ENCODE peak calls at places on chromosomes 5 and 9, in four cellular contexts. B is brain microvascular endothelial cell; I is CD8-positive, alpha-beta T cell; J is Peyer's patch. Q is an unnamed sample.

GRCh38 chr9:78606011-78606410 is 309.1 kb downstream of the PSAT1 start:
- DNase-seq in B (no peak), I (no peak), J (no peak), Q (no peak)

GRCh38 chr5:150121448-150122157 is 34.0 kb downstream of the PDGFRB start:
- DNase-seq in B (no peak), I (no peak), J (peak; percentile 39), Q (no peak)

GRCh38 chr9:13284011-13284410 is 4.5 kb upstream of the MPDZ start:
- DNase-seq in B (no peak), I (no peak), J (no peak), Q (no peak)

GRCh38 chr5:133227897-133228296 is 176.1 kb downstream of the HSPA4 start:
- DNase-seq in B (no peak), I (no peak), J (no peak), Q (no peak)

GRCh38 chr5:144831650-144832049 is 661.0 kb downstream of the KCTD16 start:
- DNase-seq in B (no peak), I (no peak), J (no peak), Q (no peak)

GRCh38 chr5:12114075-12114474 is 209.8 kb upstream of the CTNND2 start:
- DNase-seq in B (no peak), I (no peak), J (no peak), Q (no peak)

GRCh38 chr9:19379697-19380046 is 364 bp downstream of the RPS6 start:
- DNase-seq in B (peak; percentile 9), I (no peak), J (peak; percentile 64), Q (no peak)

GRCh38 chr9:115691686-115692085 is 461.9 kb upstream of the PAPPA start:
- DNase-seq in B (no peak), I (no peak), J (no peak), Q (no peak)

GRCh38 chr5:41763096-41763495 is 107.1 kb downstream of the OXCT1 start:
- DNase-seq in B (peak; percentile 17), I (no peak), J (no peak), Q (no peak)

GRCh38 chr9:13083973-13084528 is 195.4 kb downstream of the MPDZ start:
- DNase-seq in B (peak; percentile 10), I (no peak), J (no peak), Q (peak; percentile 46)

GRCh38 chr9:111890254-111890791 is 6.3 kb upstream of the UGCG start:
- DNase-seq in B (no peak), I (no peak), J (peak; percentile 68), Q (no peak)
- H3K27ac ChIP-seq in B (no peak overlapping the region), I (no peak overlapping the region), J (no peak overlapping the region), Q (no peak overlapping the region)

GRCh38 chr5:140632366-140633080 is 452 bp downstream of the CD14 start:
- DNase-seq in B (peak; percentile 63), I (peak; percentile 20), J (peak; percentile 73), Q (no peak)

GRCh38 chr5:140634103-140634502 is 1.1 kb upstream of the CD14 start:
- DNase-seq in B (no peak), I (no peak), J (no peak), Q (no peak)

GRCh38 chr5:140631063-140631462 is 1.9 kb downstream of the CD14 start:
- DNase-seq in B (no peak), I (no peak), J (no peak), Q (no peak)

GRCh38 chr5:140631831-140632365 is 1.1 kb downstream of the CD14 start:
- DNase-seq in B (no peak), I (peak; percentile 7), J (peak; percentile 65), Q (no peak)

DNA sequence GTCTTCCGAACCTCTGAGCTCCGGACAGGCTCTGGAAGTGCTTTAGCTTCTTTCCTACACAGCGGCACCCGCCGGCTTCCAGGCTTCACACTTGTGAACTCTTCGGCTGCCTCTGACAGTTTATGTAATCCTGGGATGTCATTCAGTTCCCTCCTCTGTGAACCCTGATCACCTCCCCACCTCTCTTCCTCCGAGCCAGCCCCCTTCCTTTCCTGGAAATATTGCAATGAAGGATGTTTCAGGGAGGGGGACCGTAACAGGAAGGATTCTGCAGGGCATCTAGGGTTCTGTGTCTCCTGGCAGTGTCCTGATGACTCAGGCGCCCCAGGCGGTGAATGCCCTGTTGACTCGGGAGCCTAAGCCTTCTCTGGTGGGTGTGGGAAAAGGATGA is at the start of gene CD14:
- DNase-seq in B (peak; percentile 48), I (no peak), J (peak; percentile 77), Q (no peak)
- H3K27ac ChIP-seq in B (no peak within 1 kb of the TSS), I (peak within 1 kb of the TSS; percentile 48), J (peak within 1 kb of the TSS; percentile 74), Q (no peak within 1 kb of the TSS)

GRCh38 chr5:81829242-81829641 is 78.3 kb upstream of the SSBP2 start:
- DNase-seq in B (no peak), I (no peak), J (peak; percentile 49), Q (no peak)
- H3K27ac ChIP-seq in B (no peak overlapping the region), I (no peak overlapping the region), J (no peak overlapping the region), Q (no peak overlapping the region)

DNA sequence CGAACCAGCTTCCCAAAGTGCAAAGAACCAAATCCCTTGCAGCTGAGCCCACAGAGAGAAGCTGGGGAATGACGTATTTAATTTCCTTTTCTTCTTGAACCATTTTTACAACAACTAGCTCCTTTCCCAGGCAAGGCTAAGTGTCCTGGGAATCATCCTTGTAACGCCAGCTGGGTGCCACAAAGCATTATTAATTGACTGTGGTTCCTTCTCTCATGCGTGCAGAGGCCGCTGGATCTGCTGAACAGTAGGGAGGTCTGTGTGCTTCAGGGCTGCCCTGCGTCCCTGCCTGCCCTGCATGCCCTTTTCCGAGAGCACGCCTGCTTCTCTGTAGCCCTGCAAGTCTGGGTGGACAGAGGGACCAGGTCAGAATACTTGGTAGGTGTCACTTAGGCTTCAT is 124.1 kb upstream of the OTULINL start:
- DNase-seq in B (no peak), I (no peak), J (no peak), Q (no peak)
- H3K27ac ChIP-seq in B (no peak overlapping the region), I (no peak overlapping the region), J (no peak overlapping the region), Q (no peak overlapping the region)

GRCh38 chr9:137435980-137436760 is 5.0 kb downstream of the ENTPD8 start:
- DNase-seq in B (peak; percentile 84), I (no peak), J (peak; percentile 89), Q (no peak)
- H3K27ac ChIP-seq in B (no peak overlapping the region), I (no peak overlapping the region), J (peak overlapping the region; percentile 24), Q (no peak overlapping the region)

GRCh38 chr9:129174724-129175514 is 3.1 kb downstream of the IER5L start:
- DNase-seq in B (peak; percentile 76), I (no peak), J (peak; percentile 79), Q (no peak)
- H3K27ac ChIP-seq in B (peak overlapping the region; percentile 97), I (peak overlapping the region; percentile 53), J (peak overlapping the region; percentile 98), Q (peak overlapping the region; percentile 98)

GRCh38 chr9:69176446-69177135 is 2.5 kb downstream of the TJP2 start:
- DNase-seq in B (no peak), I (no peak), J (no peak), Q (no peak)
- H3K27ac ChIP-seq in B (no peak overlapping the region), I (no peak overlapping the region), J (no peak overlapping the region), Q (peak overlapping the region; percentile 95)

GRCh38 chr9:128360826-128361225 is 10.3 kb upstream of the URM1 start:
- DNase-seq in B (no peak), I (no peak), J (no peak), Q (no peak)

GRCh38 chr9:128361296-128361980 is 9.7 kb upstream of the URM1 start:
- DNase-seq in B (no peak), I (no peak), J (no peak), Q (no peak)

GRCh38 chr9:128355451-128355850 is 15.1 kb downstream of the SLC27A4 start:
- DNase-seq in B (no peak), I (no peak), J (no peak), Q (no peak)

GRCh38 chr9:128358861-128359260 is 12.3 kb upstream of the URM1 start:
- DNase-seq in B (no peak), I (no peak), J (no peak), Q (no peak)

GRCh38 chr9:128358090-128358489 is 13.1 kb upstream of the URM1 start:
- DNase-seq in B (no peak), I (no peak), J (no peak), Q (no peak)
- H3K27ac ChIP-seq in B (no peak overlapping the region), I (no peak overlapping the region), J (no peak overlapping the region), Q (no peak overlapping the region)

GRCh38 chr5:60521379-60522298 is 178.3 kb downstream of the DEPDC1B start:
- DNase-seq in B (no peak), I (no peak), J (no peak), Q (no peak)

GRCh38 chr5:60517094-60517694 is 182.8 kb downstream of the DEPDC1B start:
- DNase-seq in B (no peak), I (no peak), J (no peak), Q (no peak)

GRCh38 chr5:60517850-60518249 is 182.1 kb downstream of the DEPDC1B start:
- DNase-seq in B (no peak), I (no peak), J (no peak), Q (no peak)

GRCh38 chr5:60520451-60521210 is 179.3 kb downstream of the DEPDC1B start:
- DNase-seq in B (no peak), I (no peak), J (no peak), Q (no peak)

DNA sequence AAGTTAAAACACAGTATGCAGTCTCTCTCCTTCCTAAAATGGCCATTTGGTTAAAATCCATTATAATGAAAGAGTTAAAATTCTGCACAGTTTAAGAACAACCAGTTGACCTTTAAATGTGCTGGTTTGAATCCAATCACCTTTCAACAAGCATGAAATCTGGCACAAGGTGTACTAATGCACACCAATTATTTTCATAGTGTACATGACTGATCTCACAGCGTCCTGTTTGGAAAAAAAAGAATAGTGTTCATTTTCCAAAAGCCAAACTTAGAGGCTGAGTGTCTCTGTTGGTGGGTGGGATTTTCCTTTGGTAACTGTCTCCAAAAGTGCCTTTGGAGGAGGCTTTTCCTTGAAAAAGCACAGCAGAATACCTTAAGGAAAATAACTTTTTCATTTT is 180.6 kb downstream of the DEPDC1B start:
- DNase-seq in B (no peak), I (no peak), J (no peak), Q (no peak)
- H3K27ac ChIP-seq in B (no peak overlapping the region), I (no peak overlapping the region), J (peak overlapping the region; percentile 66), Q (no peak overlapping the region)

DNA sequence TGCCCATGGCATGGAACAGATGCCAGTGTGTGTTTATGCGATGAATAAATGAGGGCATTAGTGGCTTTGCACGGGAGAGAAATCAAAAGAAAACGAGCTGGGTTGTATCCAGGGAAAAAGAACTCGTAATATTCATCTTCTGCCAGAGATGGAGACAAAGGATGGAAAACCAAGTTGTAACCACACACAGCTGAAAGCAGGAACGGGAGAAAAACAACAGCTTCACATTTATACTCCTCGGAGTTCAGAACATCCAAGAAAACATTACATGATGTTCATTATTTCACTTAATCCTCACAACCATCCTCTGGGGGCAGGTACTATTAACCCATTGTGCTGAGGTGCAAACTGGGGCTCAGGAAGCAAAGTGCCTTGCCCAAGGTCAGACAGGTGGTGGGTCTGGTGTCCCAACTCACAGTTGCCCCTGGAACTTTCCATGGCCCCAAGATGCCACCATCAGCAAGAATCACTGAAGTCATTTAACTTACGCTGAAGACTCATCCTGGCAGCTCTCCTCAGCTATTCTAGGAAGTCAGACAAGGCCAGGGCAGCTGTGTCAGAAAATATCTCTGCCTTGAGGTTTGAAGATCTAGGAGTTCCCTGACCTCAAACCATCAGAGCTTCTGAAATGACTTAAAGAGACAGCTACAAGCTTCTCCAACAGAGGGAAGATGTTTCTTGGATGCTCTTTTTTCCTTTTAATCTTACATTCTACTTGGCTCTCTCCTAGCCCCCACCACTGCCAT is 250.4 kb downstream of the NSG2 start:
- DNase-seq in B (no peak), I (no peak), J (no peak), Q (no peak)
- H3K27ac ChIP-seq in B (no peak overlapping the region), I (no peak overlapping the region), J (no peak overlapping the region), Q (no peak overlapping the region)